ENCODE peak calls at places on chromosomes 16 and 17, in four cellular contexts. One of them, this sample, is unnamed.

GRCh38 chr16:1089439-1089821 is 6.6 kb downstream of the C1QTNF8 start:
- DNase-seq in psoas muscle: no peak
- DNase-seq in B cell: no peak
- DNase-seq in HFFc6: no peak
- DNase-seq in this sample: no peak

GRCh38 chr16:52611817-52612673 is 65.1 kb upstream of the TOX3 start:
- DNase-seq in psoas muscle: no peak
- DNase-seq in B cell: no peak
- DNase-seq in HFFc6: no peak
- DNase-seq in this sample: no peak

GRCh38 chr17:80941171-80941570 is 50.5 kb upstream of the CHMP6 start:
- DNase-seq in psoas muscle: no peak
- DNase-seq in B cell: no peak
- DNase-seq in HFFc6: no peak
- DNase-seq in this sample: no peak

GRCh38 chr17:47719411-47720152 is 13.5 kb upstream of the TBX21 start:
- DNase-seq in psoas muscle: no peak
- DNase-seq in B cell: no peak
- DNase-seq in HFFc6: peak; percentile 81
- DNase-seq in this sample: no peak

GRCh38 chr17:7486181-7486580 is 2.0 kb downstream of the POLR2A start:
- DNase-seq in psoas muscle: no peak
- DNase-seq in B cell: no peak
- DNase-seq in HFFc6: peak; percentile 47
- DNase-seq in this sample: no peak

GRCh38 chr16:66107661-66108060 is 258.8 kb upstream of the CDH5 start:
- DNase-seq in psoas muscle: no peak
- DNase-seq in B cell: no peak
- DNase-seq in HFFc6: peak; percentile 74
- DNase-seq in this sample: no peak

GRCh38 chr17:82927661-82928601 is 88.1 kb upstream of the ZNF750 start:
- DNase-seq in psoas muscle: peak; percentile 27
- DNase-seq in B cell: no peak
- DNase-seq in HFFc6: no peak
- DNase-seq in this sample: no peak

GRCh38 chr17:44210342-44211192 is 8.9 kb downstream of the UBTF start:
- DNase-seq in psoas muscle: peak; percentile 90
- DNase-seq in B cell: peak; percentile 88
- DNase-seq in HFFc6: peak; percentile 38
- DNase-seq in this sample: peak; percentile 92

GRCh38 chr17:44942456-44942855 is 5.1 kb downstream of the KIF18B start:
- DNase-seq in psoas muscle: no peak
- DNase-seq in B cell: no peak
- DNase-seq in HFFc6: no peak
- DNase-seq in this sample: no peak

GRCh38 chr16:10609410-10609774 is 29.0 kb upstream of the EMP2 start:
- DNase-seq in psoas muscle: no peak
- DNase-seq in B cell: no peak
- DNase-seq in HFFc6: peak; percentile 78
- DNase-seq in this sample: no peak

GRCh38 chr17:17235212-17236174 is 1.5 kb downstream of the FLCN start:
- DNase-seq in psoas muscle: no peak
- DNase-seq in B cell: no peak
- DNase-seq in HFFc6: peak; percentile 11
- DNase-seq in this sample: no peak

GRCh38 chr16:81633680-81634379 is 145.3 kb upstream of the PLCG2 start:
- DNase-seq in psoas muscle: no peak
- DNase-seq in B cell: no peak
- DNase-seq in HFFc6: no peak
- DNase-seq in this sample: no peak

GRCh38 chr16:84091460-84091859 is 25.3 kb downstream of the MBTPS1 start:
- DNase-seq in psoas muscle: no peak
- DNase-seq in B cell: no peak
- DNase-seq in HFFc6: no peak
- DNase-seq in this sample: no peak

GRCh38 chr16:81752225-81752875 is 26.7 kb upstream of the PLCG2 start:
- DNase-seq in psoas muscle: peak; percentile 40
- DNase-seq in B cell: peak; percentile 92
- DNase-seq in HFFc6: no peak
- DNase-seq in this sample: peak; percentile 64

GRCh38 chr17:38604479-38605229 is 1.1 kb downstream of the SRCIN1 start:
- DNase-seq in psoas muscle: no peak
- DNase-seq in B cell: no peak
- DNase-seq in HFFc6: no peak
- DNase-seq in this sample: no peak
- TF ChIP-seq CTCF in psoas muscle: no peak
- TF ChIP-seq CTCF in B cell: no peak
- TF ChIP-seq CTCF in HFFc6: peak; percentile 15
- TF ChIP-seq CTCF in this sample: no peak

GRCh38 chr17:16100737-16101400 is 101.2 kb downstream of the TTC19 start:
- DNase-seq in psoas muscle: no peak
- DNase-seq in B cell: no peak
- DNase-seq in HFFc6: no peak
- DNase-seq in this sample: no peak
- TF ChIP-seq CTCF in psoas muscle: no peak
- TF ChIP-seq CTCF in B cell: no peak
- TF ChIP-seq CTCF in HFFc6: peak; percentile 17
- TF ChIP-seq CTCF in this sample: no peak

GRCh38 chr17:79936661-79937434 is 97.6 kb upstream of the CBX4 start:
- DNase-seq in psoas muscle: no peak
- DNase-seq in B cell: peak; percentile 72
- DNase-seq in HFFc6: no peak
- DNase-seq in this sample: no peak
- TF ChIP-seq CTCF in psoas muscle: no peak
- TF ChIP-seq CTCF in B cell: no peak
- TF ChIP-seq CTCF in HFFc6: no peak
- TF ChIP-seq CTCF in this sample: no peak

DNA sequence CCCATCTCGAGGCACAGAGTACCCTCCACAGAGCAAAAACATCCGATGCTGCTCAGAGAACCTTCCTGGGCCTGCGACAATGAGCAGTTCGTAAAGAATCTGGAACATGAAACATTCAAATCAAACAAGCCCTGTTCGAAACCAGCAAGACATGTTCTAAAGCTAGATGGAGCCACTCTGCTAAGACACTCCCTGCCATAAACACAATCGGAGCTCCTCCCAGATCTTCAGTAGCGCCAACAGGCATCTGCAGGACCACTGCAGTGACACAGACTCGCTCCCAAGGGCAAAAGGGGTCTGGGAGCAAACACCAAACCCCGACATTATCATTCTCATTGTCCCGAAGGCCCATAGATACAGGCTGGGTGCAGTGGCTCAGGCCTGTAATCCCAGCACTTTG is 108.7 kb downstream of the ZFHX3 start:
- DNase-seq in psoas muscle: peak; percentile 48
- DNase-seq in B cell: no peak
- DNase-seq in HFFc6: peak; percentile 25
- DNase-seq in this sample: no peak
- TF ChIP-seq CTCF in psoas muscle: peak; percentile 42
- TF ChIP-seq CTCF in B cell: no peak
- TF ChIP-seq CTCF in HFFc6: peak; percentile 49
- TF ChIP-seq CTCF in this sample: peak; percentile 65

GRCh38 chr16:57084257-57084770 is 8.1 kb upstream of the CPNE2 start:
- DNase-seq in psoas muscle: peak; percentile 65
- DNase-seq in B cell: peak; percentile 71
- DNase-seq in HFFc6: peak; percentile 57
- DNase-seq in this sample: peak; percentile 83
- TF ChIP-seq CTCF in psoas muscle: peak; percentile 97
- TF ChIP-seq CTCF in B cell: peak; percentile 98
- TF ChIP-seq CTCF in HFFc6: peak; percentile 100
- TF ChIP-seq CTCF in this sample: peak; percentile 97

This sample was measured in right atrium auricular region.